ENCODE peak calls at places on chromosomes 3 and 15, in eight cellular contexts. R, S, W, G, C, L, O and N are unnamed samples.

GRCh38 chr3:101252307-101252706 is 68.1 kb downstream of the IMPG2 start:
- DNase-seq in R (no peak), O (no peak), G (no peak), W (no peak), S (no peak), C (no peak), L (no peak), N (no peak)

GRCh38 chr15:33048255-33048654 is 146.3 kb downstream of the FMN1 start:
- DNase-seq in C (no peak), G (no peak), R (no peak), S (no peak), O (no peak), L (no peak), W (no peak), N (no peak)

GRCh38 chr3:53044371-53045106 is 1.3 kb downstream of the SFMBT1 start:
- DNase-seq in O (peak), S (peak), W (peak), G (no peak), L (peak), C (no peak), R (peak), N (no peak)

GRCh38 chr3:158458464-158458863 is 112.5 kb upstream of the MLF1 start:
- DNase-seq in O (no peak), W (no peak), L (no peak), C (no peak), S (no peak), R (no peak), G (no peak), N (no peak)

GRCh38 chr3:49689046-49689886 is at the start of the genes MST1 and RNF123:
- DNase-seq in C (peak), S (peak), G (peak), W (peak), O (peak), L (peak), R (no peak), N (peak)

GRCh38 chr15:60009124-60009523 is 5.0 kb downstream of the FOXB1 start:
- DNase-seq in L (no peak), R (no peak), C (no peak), O (no peak), W (no peak), G (no peak), S (no peak), N (no peak)

GRCh38 chr15:80641384-80641783 is 53.7 kb upstream of the ABHD17C start:
- DNase-seq in R (no peak), W (no peak), C (no peak), O (no peak), S (no peak), L (no peak), G (no peak), N (no peak)

GRCh38 chr3:21421096-21421495 is 329.9 kb downstream of the ZNF385D start:
- DNase-seq in O (no peak), G (no peak), L (no peak), C (no peak), R (no peak), W (no peak), S (no peak), N (no peak)

GRCh38 chr15:51051776-51052175 is 42.9 kb downstream of the TNFAIP8L3 start:
- DNase-seq in R (no peak), O (no peak), C (no peak), L (no peak), W (peak), S (peak), G (no peak), N (no peak)

GRCh38 chr3:79661866-79662265 is 105.9 kb downstream of the ROBO1 start:
- DNase-seq in R (no peak), S (peak), G (no peak), C (no peak), L (no peak), W (no peak), O (no peak), N (no peak)

GRCh38 chr15:99635794-99636193 is 70.0 kb downstream of the MEF2A start:
- DNase-seq in L (no peak), G (no peak), W (no peak), R (no peak), C (no peak), S (no peak), O (no peak), N (no peak)

GRCh38 chr15:99029358-99029871 is 21.8 kb upstream of the PGPEP1L start:
- DNase-seq in R (no peak), G (no peak), S (no peak), O (no peak), L (no peak), C (peak), W (no peak), N (no peak)

GRCh38 chr15:95205101-95205500 is 973.7 kb downstream of the MCTP2 start:
- DNase-seq in W (no peak), S (no peak), O (no peak), G (no peak), L (no peak), R (no peak), C (no peak), N (no peak)

GRCh38 chr3:60650171-60650570 is 601.1 kb downstream of the FHIT start:
- DNase-seq in G (no peak), L (no peak), R (no peak), S (no peak), O (no peak), C (no peak), W (no peak), N (no peak)

GRCh38 chr3:126956866-126957650 is 25.9 kb upstream of the PLXNA1 start:
- DNase-seq in L (no peak), C (no peak), W (no peak), S (no peak), G (no peak), R (no peak), O (no peak), N (no peak)

GRCh38 chr3:123949606-123950005 is 11.4 kb downstream of the CCDC14 start:
- DNase-seq in L (no peak), S (no peak), R (no peak), G (no peak), W (no peak), C (no peak), O (no peak), N (peak)

GRCh38 chr3:151290673-151291072 is 12.3 kb upstream of the P2RY14 start:
- DNase-seq in W (peak), O (no peak), G (no peak), C (no peak), S (no peak), R (no peak), L (no peak), N (peak)

GRCh38 chr15:26294062-26294689 is 431.0 kb upstream of the ATP10A start:
- DNase-seq in R (no peak), S (no peak), O (no peak), C (no peak), W (no peak), G (no peak), L (no peak), N (no peak)

GRCh38 chr3:88433572-88433971 is 283.8 kb downstream of the C3orf38 start:
- DNase-seq in C (no peak), G (no peak), O (no peak), L (no peak), R (no peak), W (no peak), S (no peak), N (no peak)

GRCh38 chr15:82058026-82058425 is 12.2 kb upstream of the MEX3B start:
- DNase-seq in O (no peak), C (no peak), W (no peak), G (no peak), R (no peak), L (no peak), S (no peak), N (no peak)

GRCh38 chr3:25428950-25429349 is 887 bp downstream of the RARB start:
- DNase-seq in R (no peak), O (no peak), W (no peak), G (no peak), S (no peak), L (no peak), C (no peak), N (no peak)

GRCh38 chr15:75620776-75621536 is 4.6 kb downstream of the SNUPN start:
- DNase-seq in G (no peak), S (no peak), L (no peak), C (peak), O (no peak), W (peak), R (no peak), N (peak)

GRCh38 chr15:69298697-69299441 is at the start of gene PAQR5:
- DNase-seq in G (peak), R (no peak), S (no peak), C (no peak), W (no peak), L (peak), O (peak), N (peak)

GRCh38 chr3:191473766-191474198 is 12.8 kb downstream of the PYDC2 start:
- DNase-seq in S (no peak), C (no peak), R (no peak), O (no peak), G (no peak), W (no peak), L (no peak), N (no peak)

GRCh38 chr3:99562990-99563607 is 75.3 kb upstream of the COL8A1 start:
- DNase-seq in O (no peak), R (no peak), W (no peak), L (no peak), S (no peak), C (no peak), G (no peak), N (peak)

GRCh38 chr3:111739241-111739952 is 119.7 kb upstream of the PHLDB2 start:
- DNase-seq in G (no peak), R (no peak), C (no peak), W (peak), O (no peak), L (no peak), S (no peak), N (peak)

GRCh38 chr3:43948013-43948412 is 257.3 kb downstream of the ABHD5 start:
- DNase-seq in S (no peak), L (no peak), G (no peak), R (no peak), C (no peak), W (no peak), O (no peak), N (no peak)

GRCh38 chr3:152299243-152299976 is 30.7 kb downstream of the MBNL1 start:
- DNase-seq in O (no peak), G (no peak), R (no peak), W (no peak), C (no peak), S (peak), L (no peak), N (no peak)

GRCh38 chr3:10310578-10310977 is 10.3 kb downstream of the SEC13 start:
- DNase-seq in L (no peak), O (no peak), R (no peak), G (no peak), C (no peak), W (peak), S (no peak), N (peak)

GRCh38 chr3:162224736-162225135 is 728.1 kb downstream of the OTOL1 start:
- DNase-seq in O (no peak), L (no peak), C (no peak), W (no peak), S (no peak), G (no peak), R (no peak), N (no peak)

GRCh38 chr15:33908396-33908795 is 59.9 kb upstream of the CHRM5 start:
- DNase-seq in S (no peak), G (no peak), C (no peak), W (peak), O (no peak), R (no peak), L (no peak), N (peak)

GRCh38 chr3:8938021-8938420 is 25.3 kb downstream of the RAD18 start:
- DNase-seq in O (peak), C (no peak), L (no peak), R (no peak), G (no peak), S (no peak), W (peak), N (peak)

GRCh38 chr3:64686446-64686908 is 1.3 kb downstream of the ADAMTS9 start:
- DNase-seq in W (peak), O (peak), S (no peak), G (peak), L (no peak), C (no peak), R (no peak), N (peak)

GRCh38 chr15:70669966-70670658 is 93.2 kb downstream of the UACA start:
- DNase-seq in S (no peak), R (no peak), O (no peak), W (no peak), L (no peak), C (no peak), G (no peak), N (no peak)

GRCh38 chr3:126487151-126487771 is 11.6 kb upstream of the ZXDC start:
- DNase-seq in C (no peak), O (no peak), G (no peak), W (peak), S (no peak), R (no peak), L (no peak), N (peak)

GRCh38 chr3:106824856-106825255 is 552.4 kb upstream of the CCDC54 start:
- DNase-seq in W (peak), S (peak), O (peak), G (no peak), C (no peak), L (no peak), R (peak), N (peak)

GRCh38 chr3:172675371-172676193 is 35.3 kb downstream of the NCEH1 start:
- DNase-seq in W (peak), L (no peak), O (peak), S (no peak), R (no peak), C (no peak), G (no peak), N (peak)